ENCODE peak calls at places on chromosomes 16 and 17, in nine cellular contexts. H is EH; A is NCI-H524; R is HCT116; P is kidney glomerular epithelial cell; K is activated CD4-positive, alpha-beta T cell treated with anti-CD3 and anti-CD28 coated beads, Interleukin-2, amount 50 U/mL, for 4 hours; Y is cardiac fibroblast; N is naive thymus-derived CD8-positive, alpha-beta T cell; G is AG08395. E is an unnamed sample.
A peak's percentile ranks its signal among the peaks of the same experiment; 100 is the strongest.

GRCh38 chr17:45940826-45941225 is 46.5 kb downstream of the MAPT start:
- DNase-seq in H (no peak), A (no peak), R (no peak), P (no peak), K (no peak), Y (no peak), N (no peak), G (no peak), E (peak; percentile 34)

GRCh38 chr17:69961488-69962145 is 113.4 kb upstream of the KCNJ16 start:
- DNase-seq in H (no peak), A (no peak), R (no peak), P (no peak), K (no peak), Y (no peak), N (no peak), G (no peak), E (no peak)

GRCh38 chr16:82384897-82385296 is 214.9 kb upstream of the MPHOSPH6 start:
- DNase-seq in H (no peak), A (no peak), R (no peak), P (no peak), K (no peak), Y (no peak), N (no peak), G (no peak), E (no peak)

GRCh38 chr16:48538746-48539484 is 71.1 kb downstream of the N4BP1 start:
- DNase-seq in H (no peak), A (peak; percentile 20), R (no peak), P (no peak), K (no peak), Y (no peak), N (no peak), G (no peak), E (no peak)

GRCh38 chr17:10070690-10071089 is 127.7 kb downstream of the GAS7 start:
- DNase-seq in H (no peak), A (no peak), R (no peak), P (no peak), K (no peak), Y (no peak), N (no peak), G (no peak), E (no peak)

GRCh38 chr16:15641753-15642556 is 999 bp downstream of the MARF1 start:
- DNase-seq in H (no peak), A (no peak), R (no peak), P (no peak), K (no peak), Y (no peak), N (no peak), G (no peak), E (no peak)

GRCh38 chr17:79648181-79648831 is 37.5 kb upstream of the RBFOX3 start:
- DNase-seq in H (no peak), A (no peak), R (no peak), P (no peak), K (no peak), Y (no peak), N (no peak), G (no peak), E (no peak)

GRCh38 chr17:82769041-82769440 is 17.2 kb downstream of the TBCD start:
- DNase-seq in H (no peak), A (no peak), R (no peak), P (no peak), K (no peak), Y (no peak), N (no peak), G (no peak), E (no peak)

GRCh38 chr16:20628213-20628612 is 52.0 kb upstream of the ACSM2B start:
- DNase-seq in H (no peak), A (no peak), R (no peak), P (no peak), K (no peak), Y (no peak), N (no peak), G (no peak), E (no peak)

GRCh38 chr17:57106107-57106835 is 21.2 kb downstream of the AKAP1 start:
- DNase-seq in H (peak; percentile 9), A (peak; percentile 80), R (peak; percentile 64), P (no peak), K (no peak), Y (no peak), N (no peak), G (no peak), E (peak; percentile 60)

GRCh38 chr16:88685156-88686061 is 898 bp downstream of the SNAI3 start:
- DNase-seq in H (peak; percentile 56), A (peak; percentile 44), R (no peak), P (peak; percentile 4), K (peak; percentile 70), Y (peak; percentile 68), N (peak; percentile 45), G (peak; percentile 76), E (no peak)

GRCh38 chr16:57623251-57624043 is 5.0 kb upstream of the ADGRG1 start:
- DNase-seq in H (peak; percentile 64), A (no peak), R (peak; percentile 55), P (peak; percentile 85), K (no peak), Y (peak; percentile 76), N (no peak), G (no peak), E (no peak)

GRCh38 chr16:74667215-74667765 is 613 bp upstream of the RFWD3 start:
- DNase-seq in H (peak; percentile 34), A (peak; percentile 43), R (no peak), P (no peak), K (no peak), Y (peak; percentile 35), N (no peak), G (peak; percentile 21), E (no peak)

GRCh38 chr17:22704674-22705073 is 1012.4 kb downstream of the KCNJ18 start:
- DNase-seq in H (no peak), A (no peak), R (no peak), P (no peak), K (no peak), Y (no peak), N (no peak), G (no peak), E (no peak)

GRCh38 chr17:27413295-27413694 is 43.0 kb upstream of the KSR1 start:
- DNase-seq in H (no peak), A (no peak), R (no peak), P (no peak), K (no peak), Y (no peak), N (no peak), G (no peak), E (no peak)

GRCh38 chr16:8818499-8819270 is 21.0 kb downstream of the PMM2 start:
- DNase-seq in H (no peak), A (peak; percentile 25), R (no peak), P (no peak), K (no peak), Y (no peak), N (no peak), G (no peak), E (no peak)

GRCh38 chr17:45256114-45256966 is 5.6 kb downstream of the SPATA32 start:
- DNase-seq in H (no peak), A (no peak), R (no peak), P (no peak), K (peak; percentile 24), Y (no peak), N (no peak), G (no peak), E (no peak)

GRCh38 chr16:22969567-22969966 is 155.6 kb downstream of the HS3ST2 start:
- DNase-seq in H (no peak), A (no peak), R (no peak), P (no peak), K (no peak), Y (no peak), N (no peak), G (no peak), E (no peak)

GRCh38 chr17:81712468-81713003 is 452 bp downstream of the SLC25A10 start:
- DNase-seq in H (peak; percentile 44), A (peak; percentile 73), R (no peak), P (peak; percentile 11), K (no peak), Y (peak; percentile 28), N (no peak), G (peak; percentile 67), E (no peak)

GRCh38 chr17:39178516-39178915 is 12.6 kb upstream of the ARL5C start:
- DNase-seq in H (peak; percentile 56), A (no peak), R (peak; percentile 18), P (no peak), K (no peak), Y (peak; percentile 58), N (no peak), G (peak; percentile 60), E (no peak)

GRCh38 chr16:69340095-69340644 is 598 bp downstream of the NIP7 start:
- DNase-seq in H (peak; percentile 30), A (no peak), R (no peak), P (no peak), K (no peak), Y (no peak), N (no peak), G (no peak), E (no peak)

GRCh38 chr17:33520404-33521032 is 227.4 kb upstream of the ASIC2 start:
- DNase-seq in H (peak; percentile 9), A (peak; percentile 40), R (no peak), P (peak; percentile 30), K (peak; percentile 8), Y (peak; percentile 12), N (no peak), G (peak; percentile 34), E (no peak)

GRCh38 chr17:41800601-41801373 is 11.0 kb downstream of the P3H4 start:
- DNase-seq in H (peak; percentile 72), A (no peak), R (peak; percentile 92), P (peak; percentile 73), K (no peak), Y (peak; percentile 43), N (no peak), G (no peak), E (no peak)

GRCh38 chr16:85220125-85220839 is 108.0 kb upstream of the CIBAR2 start:
- DNase-seq in H (peak; percentile 84), A (peak; percentile 99), R (no peak), P (peak; percentile 5), K (no peak), Y (peak; percentile 58), N (no peak), G (peak; percentile 85), E (peak; percentile 99)